ENCODE peak calls at places on chromosomes 6 and 20, in four cellular contexts. One of them, this sample, is unnamed.

GRCh38 chr6:34901930-34902329 is 12.9 kb downstream of the ANKS1A start:
- DNase-seq in heart right ventricle: no peak
- DNase-seq in lower lobe of right lung: no peak
- DNase-seq in IMR-90: peak; percentile 71
- DNase-seq in this sample: no peak

GRCh38 chr20:5971203-5971602 is 20.8 kb downstream of the MCM8 start:
- DNase-seq in heart right ventricle: no peak
- DNase-seq in lower lobe of right lung: no peak
- DNase-seq in IMR-90: no peak
- DNase-seq in this sample: no peak

GRCh38 chr6:31485063-31485462 is 12.9 kb upstream of the MICB start:
- DNase-seq in IMR-90: peak; percentile 38
- DNase-seq in heart right ventricle: no peak
- DNase-seq in lower lobe of right lung: no peak
- DNase-seq in this sample: no peak

GRCh38 chr6:119043783-119044182 is 34.7 kb downstream of the FAM184A start:
- DNase-seq in lower lobe of right lung: no peak
- DNase-seq in heart right ventricle: no peak
- DNase-seq in IMR-90: no peak
- DNase-seq in this sample: no peak

GRCh38 chr6:150934380-150934779 is 68.9 kb downstream of the MTHFD1L start:
- DNase-seq in IMR-90: peak; percentile 93
- DNase-seq in heart right ventricle: no peak
- DNase-seq in lower lobe of right lung: no peak
- DNase-seq in this sample: no peak

GRCh38 chr6:1497593-1498105 is 108.3 kb downstream of the FOXF2 start:
- DNase-seq in heart right ventricle: peak; percentile 35
- DNase-seq in lower lobe of right lung: no peak
- DNase-seq in IMR-90: no peak
- DNase-seq in this sample: no peak

GRCh38 chr6:23031986-23032385 is 462.6 kb downstream of the HDGFL1 start:
- DNase-seq in heart right ventricle: no peak
- DNase-seq in lower lobe of right lung: no peak
- DNase-seq in IMR-90: peak; percentile 66
- DNase-seq in this sample: no peak

GRCh38 chr20:36248836-36249235 is 12.6 kb downstream of the AAR2 start:
- DNase-seq in IMR-90: no peak
- DNase-seq in lower lobe of right lung: no peak
- DNase-seq in heart right ventricle: no peak
- DNase-seq in this sample: no peak

GRCh38 chr6:93789532-93789931 is 370.2 kb upstream of the EPHA7 start:
- DNase-seq in heart right ventricle: no peak
- DNase-seq in lower lobe of right lung: no peak
- DNase-seq in IMR-90: no peak
- DNase-seq in this sample: no peak

GRCh38 chr6:21933351-21933750 is 339.8 kb downstream of the SOX4 start:
- DNase-seq in heart right ventricle: no peak
- DNase-seq in lower lobe of right lung: no peak
- DNase-seq in IMR-90: no peak
- DNase-seq in this sample: no peak

GRCh38 chr6:77025824-77026223 is 437.5 kb downstream of the HTR1B start:
- DNase-seq in IMR-90: no peak
- DNase-seq in heart right ventricle: no peak
- DNase-seq in lower lobe of right lung: no peak
- DNase-seq in this sample: no peak

GRCh38 chr6:41894366-41895299 is 542 bp downstream of the USP49 start:
- DNase-seq in lower lobe of right lung: no peak
- DNase-seq in IMR-90: no peak
- DNase-seq in heart right ventricle: no peak
- DNase-seq in this sample: no peak

GRCh38 chr6:128554302-128554701 is 33.9 kb upstream of the PTPRK start:
- DNase-seq in IMR-90: no peak
- DNase-seq in heart right ventricle: peak; percentile 12
- DNase-seq in lower lobe of right lung: no peak
- DNase-seq in this sample: no peak

GRCh38 chr6:149259753-149260152 is 57.8 kb upstream of the TAB2 start:
- DNase-seq in heart right ventricle: peak; percentile 22
- DNase-seq in lower lobe of right lung: peak; percentile 65
- DNase-seq in IMR-90: no peak
- DNase-seq in this sample: no peak

DNA sequence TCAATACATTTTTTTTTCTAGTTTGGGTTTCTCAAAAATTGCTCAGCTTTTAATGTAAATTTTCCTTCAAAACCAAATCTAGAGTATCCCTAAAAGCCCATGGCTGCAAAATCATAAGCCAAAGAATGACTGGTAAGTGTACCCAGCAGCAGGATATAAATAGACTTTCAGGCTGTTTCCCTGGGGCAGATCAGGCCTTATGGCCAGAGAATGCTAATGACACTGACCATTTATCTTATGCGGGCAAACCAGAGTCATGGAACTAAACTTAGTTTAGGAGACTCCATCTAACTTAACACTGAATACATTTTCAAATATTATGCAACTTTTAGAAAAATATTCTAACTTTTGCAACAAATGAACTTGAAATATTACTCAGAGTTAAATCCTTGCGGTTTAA is 7.4 kb downstream of the OSER1 start:
- DNase-seq in lower lobe of right lung: no peak
- DNase-seq in heart right ventricle: peak; percentile 29
- DNase-seq in IMR-90: peak; percentile 41
- DNase-seq in this sample: no peak
- H3K36me3 ChIP-seq in lower lobe of right lung: peaks cover 75% of the 10 kb centered on the region
- H3K36me3 ChIP-seq in heart right ventricle: no peaks in the 10 kb centered on the region
- H3K36me3 ChIP-seq in IMR-90: peaks cover 34% of the 10 kb centered on the region
- H3K36me3 ChIP-seq in this sample: peaks cover 76% of the 10 kb centered on the region

GRCh38 chr6:36339156-36339555 is 2.5 kb upstream of the BNIP5 start:
- DNase-seq in lower lobe of right lung: no peak
- DNase-seq in IMR-90: no peak
- DNase-seq in heart right ventricle: no peak
- DNase-seq in this sample: no peak

GRCh38 chr6:36336779-36337194 is at the start of gene BNIP5:
- DNase-seq in heart right ventricle: no peak
- DNase-seq in IMR-90: no peak
- DNase-seq in lower lobe of right lung: no peak
- DNase-seq in this sample: no peak

GRCh38 chr6:36335465-36336209 is 1.1 kb downstream of the BNIP5 start:
- DNase-seq in heart right ventricle: no peak
- DNase-seq in IMR-90: no peak
- DNase-seq in lower lobe of right lung: no peak
- DNase-seq in this sample: no peak

GRCh38 chr6:36336210-36336588 is 489 bp downstream of the BNIP5 start:
- DNase-seq in lower lobe of right lung: no peak
- DNase-seq in IMR-90: no peak
- DNase-seq in heart right ventricle: no peak
- DNase-seq in this sample: no peak

DNA sequence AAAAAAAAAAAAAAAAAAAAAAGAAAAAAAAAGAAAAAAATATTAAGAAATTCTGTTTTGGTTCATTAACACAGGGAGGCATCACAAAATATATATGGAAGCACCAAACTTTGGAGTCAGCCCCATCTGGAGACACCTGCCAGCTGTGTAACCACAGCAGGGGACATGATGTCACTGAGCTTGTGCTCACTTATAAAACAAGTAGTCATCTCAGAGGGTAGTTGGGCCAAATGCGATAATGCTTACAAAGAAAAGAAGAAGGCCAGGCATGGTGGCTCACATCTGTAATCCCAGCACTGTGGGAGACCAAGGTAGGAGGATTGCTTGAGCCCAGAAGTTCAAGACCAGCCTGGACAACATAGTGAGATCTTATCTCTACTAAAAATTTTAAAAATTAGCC is 1.1 kb upstream of the BNIP5 start:
- DNase-seq in IMR-90: no peak
- DNase-seq in lower lobe of right lung: no peak
- DNase-seq in heart right ventricle: no peak
- DNase-seq in this sample: peak; percentile 19
- H3K27me3 ChIP-seq in IMR-90: peaks cover 72% of the 10 kb centered on the region
- H3K27me3 ChIP-seq in lower lobe of right lung: peaks cover 16% of the 10 kb centered on the region
- H3K27me3 ChIP-seq in heart right ventricle: peaks cover 65% of the 10 kb centered on the region
- H3K27me3 ChIP-seq in this sample: no peaks in the 10 kb centered on the region

DNA sequence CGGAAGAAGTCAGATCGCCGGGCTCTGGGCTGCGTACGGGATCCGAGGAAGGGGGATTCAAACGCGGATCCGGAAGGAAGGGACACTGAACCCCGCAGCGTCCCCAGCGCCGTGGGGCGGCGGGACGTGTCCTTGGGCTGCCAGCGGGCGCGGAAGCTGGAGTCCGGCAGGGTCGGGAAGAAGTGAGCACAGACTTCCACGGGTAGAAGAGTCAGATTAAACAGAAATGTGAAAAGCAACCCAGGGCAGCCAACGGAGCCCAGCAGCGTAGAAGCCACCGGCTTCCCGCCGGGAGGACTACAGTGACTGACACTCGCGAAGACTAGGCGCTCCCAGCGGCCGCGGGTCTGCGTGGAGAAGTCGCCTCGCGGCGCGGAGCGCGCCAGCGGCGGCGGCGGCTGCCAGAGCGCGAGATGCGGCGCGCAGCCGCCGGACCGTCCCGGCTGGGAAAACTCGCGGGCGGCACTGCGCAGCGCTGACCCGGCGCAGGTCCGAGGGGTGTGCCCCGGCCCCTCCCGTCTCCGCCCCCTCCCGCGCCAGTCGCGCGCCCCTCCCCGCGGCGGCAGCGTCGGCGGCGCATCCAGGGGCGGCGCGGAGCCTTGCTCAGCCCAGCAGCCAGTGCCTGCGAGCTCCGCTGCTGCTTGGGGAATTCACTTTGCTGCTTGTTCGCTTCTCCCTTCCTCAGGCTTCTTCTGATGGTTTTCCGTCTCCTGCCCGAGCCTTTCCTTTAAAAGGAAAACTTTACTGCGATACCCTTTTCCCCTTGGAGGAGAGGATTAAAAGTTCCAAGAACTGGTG is at the start of gene SAMD5:
- DNase-seq in lower lobe of right lung: peak; percentile 59
- DNase-seq in heart right ventricle: peak; percentile 31
- DNase-seq in IMR-90: peak; percentile 68
- DNase-seq in this sample: peak; percentile 87
- H3K4me3 ChIP-seq in lower lobe of right lung: peak within 1 kb of the TSS; percentile 69
- H3K4me3 ChIP-seq in heart right ventricle: peak within 1 kb of the TSS; percentile 75
- H3K4me3 ChIP-seq in IMR-90: peak within 1 kb of the TSS; percentile 68
- H3K4me3 ChIP-seq in this sample: peak within 1 kb of the TSS; percentile 83

GRCh38 chr6:29255530-29255929 is 46.0 kb upstream of the OR14J1 start:
- DNase-seq in lower lobe of right lung: no peak
- DNase-seq in IMR-90: no peak
- DNase-seq in heart right ventricle: no peak
- DNase-seq in this sample: no peak

GRCh38 chr6:29251741-29252140 is 49.8 kb upstream of the OR14J1 start:
- DNase-seq in heart right ventricle: no peak
- DNase-seq in IMR-90: no peak
- DNase-seq in lower lobe of right lung: no peak
- DNase-seq in this sample: no peak
- H3K36me3 ChIP-seq in heart right ventricle: no peaks in the 10 kb centered on the region
- H3K36me3 ChIP-seq in IMR-90: no peaks in the 10 kb centered on the region
- H3K36me3 ChIP-seq in lower lobe of right lung: no peaks in the 10 kb centered on the region
- H3K36me3 ChIP-seq in this sample: no peaks in the 10 kb centered on the region

GRCh38 chr20:59253325-59253724 is 47.1 kb upstream of the EDN3 start:
- DNase-seq in IMR-90: no peak
- DNase-seq in lower lobe of right lung: no peak
- DNase-seq in heart right ventricle: no peak
- DNase-seq in this sample: no peak

GRCh38 chr20:59246691-59247090 is 53.7 kb upstream of the EDN3 start:
- DNase-seq in heart right ventricle: no peak
- DNase-seq in IMR-90: no peak
- DNase-seq in lower lobe of right lung: no peak
- DNase-seq in this sample: no peak

GRCh38 chr20:59242714-59243626 is 57.4 kb upstream of the EDN3 start:
- DNase-seq in heart right ventricle: no peak
- DNase-seq in lower lobe of right lung: no peak
- DNase-seq in IMR-90: no peak
- DNase-seq in this sample: no peak

GRCh38 chr20:59250293-59250692 is 50.1 kb upstream of the EDN3 start:
- DNase-seq in lower lobe of right lung: no peak
- DNase-seq in heart right ventricle: no peak
- DNase-seq in IMR-90: no peak
- DNase-seq in this sample: no peak

DNA sequence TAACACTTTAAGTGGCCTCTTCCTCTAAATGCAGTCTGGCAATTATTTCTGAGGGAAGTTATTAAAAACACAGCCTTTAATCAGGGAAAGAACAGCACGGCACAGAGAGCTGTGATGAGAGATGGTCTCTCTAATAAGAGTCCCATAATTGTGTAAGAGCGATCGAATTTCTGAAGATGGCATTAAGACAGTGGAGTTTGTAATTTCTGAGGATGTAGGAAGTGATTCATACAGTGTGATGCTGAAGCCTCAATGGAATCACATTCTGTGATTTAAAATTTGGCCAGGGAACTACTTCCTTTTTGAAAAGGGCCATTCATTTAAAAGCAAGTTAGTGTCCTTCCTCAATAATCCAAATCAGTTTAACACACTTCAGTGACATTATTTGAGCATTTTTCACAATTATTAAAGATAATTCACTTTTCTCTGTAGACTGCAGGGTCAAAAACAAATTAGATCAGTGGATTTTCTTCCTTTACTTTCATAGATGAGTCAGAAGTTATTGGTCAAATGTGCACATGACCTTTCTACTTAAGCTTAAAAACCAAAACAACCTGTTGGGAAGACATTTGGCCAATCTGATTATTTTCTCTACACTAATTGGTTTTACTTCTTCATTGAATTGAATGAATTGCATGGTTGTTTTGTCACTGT is 52.3 kb upstream of the EDN3 start:
- DNase-seq in heart right ventricle: no peak
- DNase-seq in lower lobe of right lung: no peak
- DNase-seq in IMR-90: no peak
- DNase-seq in this sample: no peak
- H3K27me3 ChIP-seq in heart right ventricle: peaks cover 46% of the 10 kb centered on the region
- H3K27me3 ChIP-seq in lower lobe of right lung: peaks cover 6% of the 10 kb centered on the region
- H3K27me3 ChIP-seq in IMR-90: no peaks in the 10 kb centered on the region
- H3K27me3 ChIP-seq in this sample: peaks cover 17% of the 10 kb centered on the region

GRCh38 chr20:45861157-45862075 is 4.0 kb downstream of the ZSWIM3 start:
- DNase-seq in heart right ventricle: no peak
- DNase-seq in lower lobe of right lung: no peak
- DNase-seq in IMR-90: no peak
- DNase-seq in this sample: no peak

GRCh38 chr20:45857114-45857835 is at the start of the genes ACOT8 and ZSWIM3:
- DNase-seq in IMR-90: peak; percentile 100
- DNase-seq in heart right ventricle: peak; percentile 100
- DNase-seq in lower lobe of right lung: peak; percentile 92
- DNase-seq in this sample: peak; percentile 99

GRCh38 chr20:45853484-45853883 is 3.7 kb downstream of the ACOT8 start:
- DNase-seq in IMR-90: no peak
- DNase-seq in lower lobe of right lung: no peak
- DNase-seq in heart right ventricle: no peak
- DNase-seq in this sample: no peak

GRCh38 chr20:45860573-45861011 is 3.2 kb downstream of the ZSWIM3 start:
- DNase-seq in lower lobe of right lung: no peak
- DNase-seq in heart right ventricle: no peak
- DNase-seq in IMR-90: peak; percentile 50
- DNase-seq in this sample: no peak

GRCh38 chr20:45857836-45858250 is 429 bp downstream of the ZSWIM3 start:
- DNase-seq in IMR-90: no peak
- DNase-seq in heart right ventricle: no peak
- DNase-seq in lower lobe of right lung: no peak
- DNase-seq in this sample: peak; percentile 58
- H3K4me3 ChIP-seq in IMR-90: peak overlapping the region; percentile 53
- H3K4me3 ChIP-seq in heart right ventricle: peak overlapping the region; percentile 86
- H3K4me3 ChIP-seq in lower lobe of right lung: peak overlapping the region; percentile 86
- H3K4me3 ChIP-seq in this sample: peak overlapping the region; percentile 79